ENCODE peak calls at places on chromosomes 11 and 22, in eight cellular contexts. I, M, Q, E, G, F, V and S are unnamed samples. For H3K4me1 and H3K9me3, the result is how much of the 10 kb centered on the place peaks cover.

GRCh38 chr22:45671051-45671782 is 417 bp upstream of the ATXN10 start:
- DNase-seq in Q (peak), E (no peak), F (no peak), G (peak), V (no peak), M (no peak), I (peak), S (no peak)

GRCh38 chr11:3893311-3893710 is 37.8 kb downstream of the STIM1 start:
- DNase-seq in V (no peak), G (no peak), Q (no peak), E (no peak), I (no peak), M (no peak), F (no peak), S (no peak)

GRCh38 chr11:119843760-119844330 is 114.8 kb upstream of the NECTIN1 start:
- DNase-seq in F (no peak), M (no peak), Q (no peak), V (no peak), I (no peak), E (peak), G (no peak), S (no peak)

GRCh38 chr11:126978155-126978554 is 22.4 kb downstream of the KIRREL3 start:
- DNase-seq in G (no peak), F (no peak), V (no peak), E (no peak), I (no peak), M (no peak), Q (no peak), S (no peak)

GRCh38 chr11:73323464-73323863 is 15.4 kb downstream of the ARHGEF17 start:
- DNase-seq in E (peak), M (no peak), V (peak), Q (peak), I (peak), G (no peak), F (peak), S (no peak)

GRCh38 chr11:95426823-95427462 is 195.9 kb upstream of the SESN3 start:
- DNase-seq in F (no peak), I (no peak), Q (no peak), M (no peak), V (no peak), E (peak), G (no peak), S (no peak)

GRCh38 chr11:95845168-95845567 is 54.9 kb downstream of the CEP57 start:
- DNase-seq in F (no peak), Q (no peak), G (no peak), M (no peak), V (no peak), E (no peak), I (no peak), S (no peak)

GRCh38 chr11:8777907-8778767 is 95.5 kb downstream of the RPL27A start:
- DNase-seq in F (no peak), M (no peak), Q (peak), E (peak), G (peak), V (peak), I (peak), S (no peak)

GRCh38 chr22:48239461-48240164 is 1477.2 kb downstream of the TBC1D22A start:
- DNase-seq in Q (no peak), G (peak), F (no peak), V (no peak), E (no peak), M (no peak), I (no peak), S (no peak)

GRCh38 chr11:66015094-66015881 is 3.5 kb downstream of the CST6 start:
- DNase-seq in M (no peak), I (no peak), F (peak), G (no peak), V (peak), Q (peak), E (peak), S (no peak)

GRCh38 chr22:30422481-30423295 is 2.9 kb upstream of the MTFP1 start:
- DNase-seq in F (peak), V (peak), Q (peak), I (peak), G (peak), M (no peak), E (peak), S (peak)

GRCh38 chr22:43226368-43226979 is 39.5 kb upstream of the TTLL12 start:
- DNase-seq in E (peak), G (peak), I (peak), Q (no peak), M (no peak), V (no peak), F (peak), S (no peak)

DNA sequence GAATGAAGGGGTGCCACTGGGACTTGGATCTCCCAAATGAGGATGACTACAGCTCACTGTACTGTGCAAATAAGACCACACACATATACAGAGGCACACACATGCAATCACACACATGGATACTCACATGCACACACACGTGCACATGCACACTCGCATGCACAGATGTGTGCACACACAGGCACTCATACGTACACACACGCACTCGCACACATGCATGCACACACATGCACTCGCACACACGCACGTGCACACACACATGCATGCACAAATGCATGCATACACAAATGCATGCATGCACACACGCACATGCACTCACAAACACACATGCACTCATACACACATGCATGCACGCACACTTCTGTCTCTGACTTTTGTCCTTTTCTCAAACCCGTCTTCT is 36.0 kb downstream of the TECTA start:
- DNase-seq in I (no peak), V (no peak), G (no peak), M (no peak), Q (no peak), E (no peak), F (no peak), S (no peak)
- H3K4me1 ChIP-seq in I (under half), V (under half), G (under half), M (under half), Q (under half), E (under half), F (under half), S (under half)

DNA sequence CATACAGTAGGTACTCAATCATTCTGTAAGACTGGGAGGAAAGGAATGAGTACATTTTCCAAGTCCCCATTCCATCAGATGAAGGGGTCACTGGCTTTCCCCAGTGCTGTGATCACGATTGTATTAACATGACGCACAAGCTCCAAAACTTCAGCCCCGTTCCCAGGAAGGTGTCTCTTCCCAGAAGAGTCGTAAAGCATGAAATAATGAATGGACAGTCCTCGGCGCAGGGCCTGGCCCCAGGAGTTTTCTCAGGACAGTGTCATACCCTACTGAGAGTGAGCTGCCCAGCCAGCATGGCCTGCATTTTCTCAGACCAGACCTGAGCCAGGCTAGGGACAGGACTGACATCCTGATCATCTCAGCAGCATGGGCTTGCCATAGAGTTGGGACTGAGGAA is 80.7 kb downstream of the PARVA start:
- DNase-seq in G (no peak), F (no peak), V (no peak), E (no peak), M (no peak), Q (no peak), I (no peak), S (no peak)
- H3K27ac ChIP-seq in G (no peak), F (no peak), V (peak), E (peak), M (no peak), Q (peak), I (no peak), S (no peak)

DNA sequence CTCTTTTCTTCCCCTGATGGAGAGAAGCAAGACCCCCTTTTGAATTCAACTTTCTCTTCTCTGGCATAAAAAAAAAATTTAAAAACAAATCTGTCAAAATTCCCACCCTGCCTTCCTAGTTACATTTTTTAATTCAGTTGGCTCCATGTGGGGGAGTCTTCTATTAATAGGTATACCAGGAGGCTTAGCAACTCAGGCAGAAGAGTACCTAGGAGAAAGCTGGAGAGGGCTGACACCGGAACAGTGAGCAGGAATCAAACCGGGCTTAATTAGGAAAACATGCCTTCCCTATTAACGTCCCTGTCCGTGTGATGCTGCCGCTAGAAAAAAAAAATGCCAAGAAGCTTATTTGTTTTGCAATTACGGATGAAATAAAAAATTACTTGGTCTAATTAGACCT is 543.2 kb downstream of the BUD13 start:
- DNase-seq in Q (no peak), V (no peak), G (no peak), E (no peak), F (no peak), I (no peak), M (no peak), S (no peak)
- H3K9me3 ChIP-seq in Q (under half), V (under half), G (under half), E (under half), F (under half), I (under half), M (under half), S (under half)

DNA sequence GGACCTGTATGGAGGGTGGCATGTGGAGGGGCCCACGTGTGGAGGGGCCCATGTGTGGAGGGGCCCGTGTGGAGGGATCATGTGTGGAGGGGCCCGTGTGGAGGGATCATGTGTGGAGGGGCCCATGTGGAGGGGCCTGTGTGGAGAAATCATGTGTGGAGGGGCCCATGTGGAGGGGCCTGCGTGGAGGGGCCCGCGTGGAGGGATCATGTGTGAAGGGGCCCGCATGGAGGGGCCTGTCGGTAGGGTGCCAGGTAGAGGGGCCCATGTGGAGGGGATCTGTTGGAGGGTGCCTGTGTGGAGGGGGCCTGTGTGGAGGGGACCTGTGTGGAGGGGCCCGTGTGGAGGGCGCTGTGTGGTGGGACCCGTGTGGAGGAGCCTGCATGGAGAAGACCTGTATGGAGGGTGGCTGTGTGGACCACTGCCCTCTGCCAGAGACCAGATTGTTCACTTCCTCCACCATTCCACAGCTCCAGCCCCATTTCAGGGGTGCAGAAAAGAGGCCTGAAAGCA is 47.0 kb downstream of the IGLL5 start:
- DNase-seq in Q (no peak), F (no peak), G (no peak), M (no peak), E (no peak), I (no peak), V (peak), S (no peak)
- H3K4me1 ChIP-seq in Q (under half), F (under half), G (under half), M (under half), E (under half), I (under half), V (under half), S (under half)

GRCh38 chr11:47155914-47156313 is 20.8 kb downstream of the ARFGAP2 start:
- DNase-seq in E (no peak), F (no peak), M (no peak), I (peak), V (no peak), G (no peak), Q (no peak), S (no peak)

GRCh38 chr11:47154738-47155570 is 21.7 kb downstream of the ARFGAP2 start:
- DNase-seq in M (peak), F (no peak), V (no peak), E (no peak), G (no peak), I (no peak), Q (no peak), S (no peak)

GRCh38 chr11:47156951-47157350 is 19.7 kb downstream of the ARFGAP2 start:
- DNase-seq in I (peak), M (no peak), E (no peak), G (no peak), V (no peak), Q (no peak), F (no peak), S (no peak)

GRCh38 chr11:47158242-47158641 is 18.4 kb downstream of the ARFGAP2 start:
- DNase-seq in F (no peak), E (no peak), M (no peak), I (no peak), G (no peak), V (no peak), Q (no peak), S (no peak)

GRCh38 chr11:47156333-47156732 is 20.3 kb downstream of the ARFGAP2 start:
- DNase-seq in M (no peak), Q (no peak), G (no peak), F (no peak), E (peak), V (no peak), I (peak), S (no peak)
- H3K27ac ChIP-seq in M (peak), Q (no peak), G (no peak), F (no peak), E (no peak), V (no peak), I (no peak), S (no peak)

GRCh38 chr11:74345420-74345819 is 34.0 kb upstream of the P4HA3 start:
- DNase-seq in M (no peak), F (no peak), G (no peak), I (no peak), V (no peak), Q (no peak), E (no peak), S (no peak)
- H3K9me3 ChIP-seq in M (under half), F (under half), G (under half), I (under half), V (under half), Q (under half), E (under half), S (under half)

GRCh38 chr22:49348631-49349030 is 479.0 kb downstream of the BRD1 start:
- DNase-seq in F (no peak), V (no peak), Q (no peak), I (no peak), G (no peak), M (no peak), E (no peak), S (no peak)

GRCh38 chr22:49351761-49352221 is 475.9 kb downstream of the BRD1 start:
- DNase-seq in G (no peak), I (no peak), E (no peak), M (no peak), F (no peak), V (no peak), Q (no peak), S (no peak)

GRCh38 chr22:49349181-49349835 is 478.4 kb downstream of the BRD1 start:
- DNase-seq in I (no peak), G (no peak), M (no peak), F (no peak), V (no peak), E (no peak), Q (no peak), S (no peak)

GRCh38 chr22:49350441-49351121 is 477.1 kb downstream of the BRD1 start:
- DNase-seq in V (no peak), M (no peak), G (no peak), Q (no peak), F (no peak), E (no peak), I (no peak), S (no peak)

DNA sequence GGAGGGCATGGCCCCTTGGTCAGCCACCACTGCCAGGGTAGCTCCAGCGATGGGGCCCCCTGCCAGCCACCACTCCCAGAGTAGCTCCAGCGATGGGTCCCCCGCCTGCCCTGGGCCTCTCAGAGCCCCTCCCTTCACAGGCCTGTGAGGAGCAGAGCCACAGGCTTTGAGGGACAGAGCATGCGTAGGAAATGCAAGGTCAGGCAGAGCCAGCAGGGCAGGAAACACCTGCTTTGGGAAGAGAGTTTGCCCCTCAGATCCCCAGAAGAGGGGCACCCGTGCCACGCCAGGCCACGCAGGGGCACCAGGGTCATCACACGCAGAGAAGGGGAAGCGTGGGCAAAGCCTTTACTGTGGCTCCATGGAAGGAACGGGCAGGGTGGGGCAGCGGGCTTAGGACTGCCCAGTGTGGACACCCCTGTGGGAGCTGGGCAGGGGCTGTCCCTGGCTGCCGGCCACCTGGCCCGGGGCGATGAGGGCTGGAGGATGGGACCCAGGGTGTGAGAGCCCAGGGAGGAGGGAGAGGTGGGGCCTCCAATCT is 477.8 kb downstream of the BRD1 start:
- DNase-seq in Q (no peak), E (no peak), V (no peak), I (no peak), G (no peak), F (no peak), M (no peak), S (no peak)
- H3K4me1 ChIP-seq in Q (under half), E (under half), V (under half), I (under half), G (under half), F (under half), M (under half), S (under half)

DNA sequence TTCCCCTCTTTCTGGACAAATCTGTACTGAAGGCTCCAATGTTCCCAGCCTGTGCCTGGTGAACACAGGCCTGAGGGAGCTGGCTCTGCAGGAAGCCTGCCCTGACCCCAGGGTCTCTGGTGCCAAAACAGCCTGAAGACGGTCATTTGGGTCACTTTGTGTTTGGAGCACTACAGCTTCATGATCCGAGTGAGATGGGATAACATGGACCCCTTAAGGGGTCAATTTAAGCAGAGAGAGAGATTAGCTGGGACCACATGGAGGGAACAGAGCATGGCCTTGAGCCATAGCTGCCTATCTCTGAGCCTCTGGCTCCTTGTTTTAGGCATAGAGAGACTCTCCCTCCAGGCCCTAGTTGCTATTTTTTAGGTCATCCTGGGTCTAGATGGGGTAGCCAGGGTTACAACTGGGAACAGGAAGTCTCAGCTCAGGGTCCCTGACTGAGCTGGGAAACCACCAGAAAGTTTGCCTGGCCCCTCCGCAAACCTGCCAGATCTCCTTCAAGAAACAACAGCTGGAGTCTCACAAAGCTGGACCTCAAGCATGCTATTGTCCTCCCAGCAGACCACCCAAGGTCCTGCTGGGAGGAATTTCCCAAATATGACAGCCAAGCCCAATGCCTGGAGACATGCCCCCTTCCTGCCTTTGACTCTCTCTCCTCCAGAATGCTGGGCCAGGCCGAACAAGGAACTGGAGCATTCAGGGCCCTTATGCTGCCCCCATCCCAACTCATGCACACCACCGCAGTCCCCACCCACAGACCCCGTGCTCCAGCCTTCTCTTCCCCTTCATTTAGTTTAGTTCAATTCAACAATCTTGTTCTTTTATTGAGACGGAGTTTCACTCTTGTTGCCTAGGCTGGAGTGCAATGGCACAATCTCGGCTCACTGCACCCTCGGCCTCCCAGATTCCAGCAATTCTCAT is 4.0 kb downstream of the SLCO2B1 start:
- DNase-seq in I (peak), E (no peak), F (peak), V (peak), Q (no peak), G (no peak), M (no peak), S (no peak)
- H3K27ac ChIP-seq in I (no peak), E (no peak), F (no peak), V (no peak), Q (peak), G (no peak), M (no peak), S (no peak)

GRCh38 chr22:47206185-47206584 is 443.7 kb downstream of the TBC1D22A start:
- DNase-seq in G (no peak), M (no peak), I (no peak), F (no peak), Q (no peak), E (no peak), V (no peak), S (no peak)
- H3K9me3 ChIP-seq in G (under half), M (under half), I (under half), F (under half), Q (under half), E (under half), V (under half), S (under half)